ENCODE peak calls at places on chromosomes 11 and 22, in ten cellular contexts. N is AG04449; V is fibroblast of pulmonary artery; B is suprapubic skin; C is CD4-positive, alpha-beta T cell; D is cardiac fibroblast; H is tibial nerve; O is retinal pigment epithelial cell; G is cardiac muscle cell; Y is astrocyte of the spinal cord. L is an unnamed sample.

GRCh38 chr22:25452116-25452700 is 112.3 kb upstream of the GRK3 start:
- DNase-seq in D (peak), H (no peak), B (no peak), Y (no peak), G (peak), V (peak), C (no peak), N (no peak), O (no peak), L (no peak)

GRCh38 chr11:61129608-61130523 is 27.6 kb downstream of the CD5 start:
- DNase-seq in H (peak), C (peak), G (peak), O (peak), N (peak), V (peak), B (peak), Y (peak), D (peak), L (peak)

GRCh38 chr22:41585898-41586297 is 3.7 kb downstream of the PMM1 start:
- DNase-seq in C (no peak), B (no peak), O (no peak), H (no peak), V (no peak), N (no peak), G (no peak), Y (no peak), D (no peak), L (no peak)

GRCh38 chr11:47616726-47617416 is 22.7 kb upstream of the C1QTNF4 start:
- DNase-seq in C (no peak), D (peak), V (peak), H (peak), O (no peak), Y (peak), N (peak), B (no peak), G (peak), L (peak)

GRCh38 chr11:100908746-100909145 is 220.9 kb downstream of the PGR start:
- DNase-seq in B (no peak), O (no peak), N (peak), V (no peak), D (peak), C (no peak), G (peak), Y (peak), H (no peak), L (no peak)

GRCh38 chr11:117328414-117329010 is 858 bp downstream of the CEP164 start:
- DNase-seq in Y (peak), H (no peak), C (no peak), V (peak), G (peak), D (peak), N (no peak), O (peak), B (peak), L (no peak)

GRCh38 chr11:73157141-73158010 is 15.3 kb upstream of the FCHSD2 start:
- DNase-seq in Y (peak), B (no peak), D (peak), C (no peak), O (no peak), N (peak), G (peak), V (peak), H (no peak), L (no peak)

GRCh38 chr22:34019190-34019845 is 99.0 kb upstream of the LARGE1 start:
- DNase-seq in H (no peak), N (no peak), Y (no peak), C (no peak), D (no peak), V (no peak), G (no peak), O (no peak), B (no peak), L (no peak)

GRCh38 chr11:1236316-1237127 is 13.7 kb downstream of the MUC5B start:
- DNase-seq in V (no peak), N (no peak), H (no peak), G (no peak), B (peak), Y (no peak), D (no peak), C (peak), O (no peak), L (no peak)

GRCh38 chr11:64447717-64448598 is 89.0 kb downstream of the RPS6KA4 start:
- DNase-seq in N (no peak), V (peak), H (peak), B (no peak), O (no peak), Y (no peak), D (peak), G (peak), C (no peak), L (no peak)

GRCh38 chr11:68461284-68461861 is 821 bp downstream of the PPP6R3 start:
- DNase-seq in G (peak), H (no peak), C (no peak), B (no peak), N (no peak), D (peak), V (peak), O (no peak), Y (peak), L (no peak)

GRCh38 chr11:68457898-68458249 is 2.7 kb upstream of the PPP6R3 start:
- DNase-seq in D (no peak), N (no peak), V (no peak), O (no peak), G (no peak), Y (no peak), H (no peak), B (peak), C (no peak), L (no peak)

GRCh38 chr11:68459886-68460740 is 439 bp upstream of the PPP6R3 start:
- DNase-seq in G (peak), H (peak), Y (peak), V (peak), N (peak), C (peak), D (peak), B (peak), O (peak), L (peak)

GRCh38 chr11:68463714-68464113 is 3.2 kb downstream of the PPP6R3 start:
- DNase-seq in V (no peak), C (no peak), Y (no peak), O (no peak), N (no peak), H (no peak), D (no peak), B (no peak), G (peak), L (no peak)

GRCh38 chr11:68460741-68461283 is at the start of gene PPP6R3:
- DNase-seq in H (no peak), N (no peak), G (no peak), O (no peak), Y (no peak), C (no peak), D (peak), V (no peak), B (no peak), L (no peak)
- TF ChIP-seq CTCF in H (no peak), N (no peak), G (no peak), O (no peak), Y (no peak), C (no peak), D (no peak), V (no peak), B (no peak), L (no peak)

DNA sequence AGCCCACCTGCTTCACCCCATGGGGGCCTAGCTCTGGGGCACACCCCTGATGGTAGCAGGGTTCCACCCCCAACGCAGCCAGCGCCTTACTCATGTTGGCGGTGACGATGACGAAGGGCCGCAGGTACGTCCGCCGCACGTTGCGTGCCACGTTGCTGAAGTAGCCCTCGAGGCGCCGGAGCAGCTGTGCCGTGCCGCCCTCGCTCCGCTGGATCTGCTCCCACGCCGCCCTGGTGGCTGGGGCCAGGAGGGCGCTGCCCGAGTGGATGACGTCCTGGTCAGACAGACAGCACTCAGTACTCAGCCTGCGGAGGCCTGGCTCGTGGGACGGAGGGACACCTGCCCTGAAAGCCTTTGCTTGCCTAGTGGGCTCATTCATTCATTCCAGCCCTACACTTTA is 50.8 kb downstream of the TRMU start:
- DNase-seq in V (no peak), N (no peak), C (no peak), Y (no peak), O (no peak), H (no peak), B (no peak), G (no peak), D (no peak), L (no peak)
- TF ChIP-seq CTCF in V (no peak), N (no peak), C (no peak), Y (peak), O (peak), H (no peak), B (no peak), G (no peak), D (no peak), L (peak)

DNA sequence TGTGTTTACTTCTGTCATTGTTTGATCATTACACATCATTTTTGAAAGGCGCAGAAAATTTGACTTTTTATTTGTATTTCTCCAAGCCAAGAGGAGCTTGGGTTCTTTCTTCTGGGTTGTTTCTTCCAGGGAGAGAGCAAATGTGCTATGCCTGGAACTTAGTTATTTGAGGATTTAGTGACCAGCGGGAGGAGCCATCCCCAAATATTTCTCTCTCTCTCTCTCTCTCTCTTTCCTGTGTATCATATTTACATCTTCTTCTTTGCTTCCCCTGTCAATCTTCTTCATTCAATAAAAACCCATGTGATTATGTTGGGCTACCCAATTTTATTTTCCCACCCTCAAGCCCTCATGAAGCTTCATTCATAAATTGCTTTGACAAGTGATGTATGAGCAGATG is 534.5 kb downstream of the LRRC4C start:
- DNase-seq in V (no peak), C (no peak), Y (no peak), O (no peak), H (no peak), N (no peak), D (no peak), G (no peak), B (no peak), L (no peak)
- TF ChIP-seq CTCF in V (no peak), C (no peak), Y (no peak), O (no peak), H (no peak), N (no peak), D (no peak), G (no peak), B (no peak), L (no peak)

GRCh38 chr22:24107668-24108067 is 73.6 kb upstream of the SUSD2 start:
- DNase-seq in G (peak), H (peak), Y (peak), O (no peak), B (peak), N (peak), C (no peak), D (peak), V (peak), L (no peak)

GRCh38 chr22:24108073-24108472 is 73.2 kb upstream of the SUSD2 start:
- DNase-seq in B (no peak), Y (no peak), G (no peak), O (no peak), H (no peak), C (no peak), N (no peak), V (no peak), D (no peak), L (no peak)

GRCh38 chr22:24105018-24105360 is 76.3 kb upstream of the SUSD2 start:
- DNase-seq in Y (no peak), V (peak), H (no peak), D (peak), B (no peak), O (peak), N (no peak), G (peak), C (no peak), L (no peak)

GRCh38 chr22:24105661-24106060 is 75.6 kb upstream of the SUSD2 start:
- DNase-seq in H (no peak), N (no peak), O (no peak), D (no peak), V (no peak), Y (no peak), B (no peak), G (no peak), C (no peak), L (no peak)

GRCh38 chr22:24106385-24107381 is 74.6 kb upstream of the SUSD2 start:
- DNase-seq in B (no peak), D (peak), H (no peak), O (no peak), Y (no peak), G (no peak), N (no peak), C (no peak), V (no peak), L (no peak)
- TF ChIP-seq CTCF in B (no peak), D (peak), H (no peak), O (peak), Y (peak), G (peak), N (peak), C (peak), V (no peak), L (no peak)

DNA sequence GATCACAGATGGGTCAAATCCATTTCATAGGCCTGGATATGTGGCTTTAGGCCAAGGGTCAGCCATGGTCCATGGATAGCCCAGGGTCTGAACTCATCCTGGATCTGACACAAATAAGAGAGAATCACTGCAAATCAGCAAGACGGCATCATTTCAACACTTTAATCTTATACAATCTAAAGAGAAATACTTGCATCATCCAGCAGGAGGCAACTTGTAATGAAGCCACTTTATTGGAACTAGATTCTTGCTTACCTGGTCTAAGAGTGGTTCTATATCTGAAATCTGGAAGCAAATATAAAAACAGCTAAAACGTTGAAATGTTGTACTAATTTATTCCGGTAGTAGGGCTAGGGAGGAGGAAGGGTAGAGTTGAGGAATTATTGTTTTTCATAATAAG is 870.1 kb downstream of the JRKL start:
- DNase-seq in B (no peak), D (no peak), V (no peak), Y (no peak), O (no peak), N (no peak), G (no peak), C (no peak), H (no peak), L (no peak)
- TF ChIP-seq CTCF in B (no peak), D (no peak), V (peak), Y (no peak), O (no peak), N (no peak), G (no peak), C (no peak), H (no peak), L (peak)

GRCh38 chr22:44957267-44957905 is 52.4 kb downstream of the PHF21B start:
- DNase-seq in G (no peak), H (no peak), N (no peak), O (no peak), V (no peak), Y (no peak), D (no peak), C (no peak), B (no peak), L (no peak)
- TF ChIP-seq CTCF in G (peak), H (no peak), N (peak), O (peak), V (peak), Y (peak), D (no peak), C (no peak), B (no peak), L (peak)

GRCh38 chr11:6323291-6323905 is 3.1 kb upstream of the CAVIN3 start:
- DNase-seq in B (no peak), H (no peak), V (no peak), N (no peak), C (no peak), G (no peak), O (no peak), Y (no peak), D (no peak), L (no peak)
- TF ChIP-seq CTCF in B (no peak), H (no peak), V (no peak), N (no peak), C (no peak), G (no peak), O (no peak), Y (no peak), D (no peak), L (no peak)

L was measured in endothelial cell.